ENCODE peak calls at places on chromosomes 4 and X, in six cellular contexts. E is body of pancreas; P is CD4-positive, alpha-beta T cell; R is upper lobe of left lung; B is colonic mucosa; I is tibial artery. Y is an unnamed sample.

GRCh38 chr4:1056671-1057402 is 45.4 kb downstream of the FGFRL1 start:
- DNase-seq in E (peak; percentile 1), B (no peak), I (no peak), R (no peak), P (no peak), Y (peak; percentile 56)

GRCh38 chrX:25531096-25531495 is 515.3 kb upstream of the ARX start:
- DNase-seq in P (no peak), I (peak; percentile 18), R (no peak), E (no peak), B (no peak), Y (no peak)

GRCh38 chrX:43313035-43313434 is 343.1 kb upstream of the MAOA start:
- DNase-seq in E (no peak), I (no peak), R (no peak), P (no peak), B (no peak), Y (no peak)

GRCh38 chr4:102344955-102345794 is at the start of gene SLC39A8:
- DNase-seq in B (peak; percentile 95), E (peak; percentile 91), P (peak; percentile 80), R (peak; percentile 95), I (peak; percentile 83), Y (peak; percentile 89)

GRCh38 chrX:136643243-136643642 is 4.7 kb upstream of the CD40LG start:
- DNase-seq in R (no peak), E (no peak), I (no peak), P (no peak), B (no peak), Y (no peak)

GRCh38 chr4:16977081-16977480 is 78.6 kb upstream of the LDB2 start:
- DNase-seq in P (no peak), I (no peak), R (no peak), B (no peak), E (no peak), Y (no peak)

GRCh38 chr4:173505924-173506779 is 23.9 kb downstream of the HAND2 start:
- DNase-seq in R (peak; percentile 49), B (peak; percentile 71), I (peak; percentile 66), E (peak; percentile 73), P (no peak), Y (no peak)

GRCh38 chr4:38365748-38366310 is 298.2 kb upstream of the KLF3 start:
- DNase-seq in P (no peak), R (no peak), E (no peak), B (peak; percentile 46), I (no peak), Y (no peak)

GRCh38 chr4:153127773-153128494 is 76.3 kb upstream of the TRIM2 start:
- DNase-seq in B (peak; percentile 93), E (peak; percentile 92), R (peak; percentile 90), P (peak; percentile 83), I (peak; percentile 90), Y (no peak)

GRCh38 chrX:26352891-26353430 is 137.0 kb downstream of the MAGEB5 start:
- DNase-seq in B (no peak), P (no peak), E (no peak), I (no peak), R (no peak), Y (no peak)

GRCh38 chrX:23803931-23804381 is 21.0 kb downstream of the SAT1 start:
- DNase-seq in R (peak; percentile 57), P (no peak), E (no peak), I (no peak), B (peak; percentile 67), Y (no peak)

GRCh38 chrX:44903842-44904530 is 31.0 kb downstream of the KDM6A start:
- DNase-seq in E (peak; percentile 25), R (no peak), P (no peak), B (no peak), I (no peak), Y (no peak)

GRCh38 chrX:49262603-49263002 is 1.9 kb downstream of the FOXP3 start:
- DNase-seq in E (no peak), P (no peak), I (no peak), B (no peak), R (no peak), Y (no peak)

GRCh38 chr4:140239311-140239710 is 85.3 kb upstream of the MAML3 start:
- DNase-seq in E (no peak), I (no peak), R (no peak), B (no peak), P (no peak), Y (no peak)

GRCh38 chrX:17397074-17397473 is 22.1 kb downstream of the NHS start:
- DNase-seq in P (no peak), E (no peak), R (no peak), B (no peak), I (no peak), Y (no peak)

GRCh38 chrX:153637121-153638040 is 9.6 kb upstream of the DUSP9 start:
- DNase-seq in E (no peak), P (no peak), R (no peak), B (no peak), I (no peak), Y (no peak)

GRCh38 chrX:10665681-10666080 is 45.3 kb upstream of the MID1 start:
- DNase-seq in B (no peak), E (no peak), R (no peak), P (no peak), I (no peak), Y (no peak)

GRCh38 chrX:148620023-148620422 is 119.6 kb downstream of the AFF2 start:
- DNase-seq in I (no peak), B (no peak), E (no peak), P (no peak), R (no peak), Y (no peak)

GRCh38 chr4:113952452-113953029 is 26.9 kb downstream of the ARSJ start:
- DNase-seq in I (no peak), E (peak; percentile 13), P (no peak), R (no peak), B (peak; percentile 55), Y (no peak)

DNA sequence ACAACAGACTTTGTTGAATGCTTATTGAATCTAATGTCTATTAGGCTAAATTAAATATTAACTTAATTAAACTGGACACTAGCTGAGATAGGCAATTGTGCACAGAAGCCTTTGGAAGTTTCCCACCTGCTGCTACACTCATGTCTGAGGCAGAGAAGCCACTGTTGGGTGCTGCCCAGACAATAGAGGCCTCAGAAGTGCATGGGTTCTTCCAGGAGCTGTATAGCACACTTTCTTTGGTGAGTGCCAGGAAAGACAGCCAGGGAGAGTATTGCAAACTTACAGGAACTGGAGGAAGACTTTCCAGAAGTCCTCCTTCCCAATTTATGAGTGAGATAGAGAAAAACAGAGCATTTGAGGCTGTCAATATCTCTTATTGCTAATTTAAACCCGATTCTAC is 89.9 kb downstream of the GPAT3 start:
- DNase-seq in R (no peak), I (no peak), P (no peak), B (no peak), E (no peak), Y (no peak)
- TF ChIP-seq CTCF in R (no peak), I (no peak), P (no peak), B (no peak), E (no peak), Y (no peak)

DNA sequence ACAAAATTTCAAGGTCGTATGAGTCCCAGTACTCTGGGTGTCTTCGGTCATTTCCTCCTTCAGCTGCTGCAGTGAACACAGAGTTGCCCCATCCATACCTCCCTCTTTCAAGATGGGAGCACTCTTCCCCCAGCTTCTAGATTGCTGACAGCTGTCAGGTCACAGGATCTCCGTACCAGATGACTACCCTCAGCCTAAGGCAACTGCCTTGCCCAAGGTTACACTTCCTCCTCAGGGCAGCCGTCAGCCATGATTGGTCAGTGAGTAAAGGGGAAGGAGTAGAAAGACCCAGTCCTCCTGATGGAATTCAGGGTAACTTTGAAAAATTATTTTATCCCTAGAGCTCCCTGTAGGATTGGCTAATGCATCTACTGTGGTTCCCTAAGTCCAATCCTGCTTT is 81.6 kb downstream of the NAF1 start:
- DNase-seq in P (no peak), E (no peak), B (no peak), R (no peak), I (no peak), Y (no peak)
- H3K27ac ChIP-seq in P (no peak overlapping the region), E (no peak overlapping the region), B (no peak overlapping the region), R (no peak overlapping the region), I (no peak overlapping the region), Y (no peak overlapping the region)

DNA sequence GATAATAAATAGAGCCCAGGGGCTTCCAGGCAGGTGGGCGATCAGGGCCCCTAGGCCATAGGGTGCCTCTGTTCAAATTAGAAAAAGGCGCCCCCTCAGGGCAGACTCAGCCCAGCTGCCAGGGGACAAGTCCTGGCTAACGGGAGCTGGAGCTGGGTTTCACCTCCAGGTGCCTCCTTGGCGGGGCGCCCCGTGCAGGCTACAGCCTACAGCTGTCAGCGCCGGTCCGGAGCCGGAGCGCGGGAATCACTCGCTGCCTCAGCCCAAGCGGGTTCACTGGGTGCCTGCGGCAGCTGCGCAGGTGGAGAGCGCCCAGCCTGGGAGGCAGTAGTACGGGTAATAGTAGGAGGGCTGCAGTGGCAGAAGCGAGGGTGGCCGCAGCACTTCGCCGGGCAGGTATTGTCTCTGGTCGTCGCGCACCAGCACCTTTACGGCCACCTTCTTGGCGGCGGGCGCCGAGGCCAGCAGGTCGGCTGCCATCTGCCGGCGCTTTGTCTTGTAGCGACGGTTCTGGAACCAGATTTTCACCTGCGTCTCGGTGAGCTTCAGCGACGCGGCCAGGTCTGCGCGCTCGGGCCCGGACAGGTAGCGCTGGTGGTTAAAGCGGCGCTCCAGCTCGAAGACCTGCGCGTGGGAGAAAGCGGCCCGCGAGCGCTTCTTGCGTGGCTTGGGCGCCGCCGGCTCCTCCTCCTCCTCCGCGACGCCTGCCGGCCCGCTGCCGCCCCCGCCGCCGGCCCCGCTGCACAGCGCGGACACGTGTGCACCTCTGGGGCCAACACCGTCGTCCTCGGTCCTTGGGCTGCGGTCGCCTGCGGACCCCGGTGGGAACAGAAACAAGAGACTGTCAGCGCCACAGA is 2.4 kb downstream of the NKX3-2 start:
- DNase-seq in E (peak; percentile 74), P (no peak), R (peak; percentile 49), B (peak; percentile 62), I (no peak), Y (no peak)
- TF ChIP-seq CTCF in E (peak; percentile 48), P (no peak), R (no peak), B (peak; percentile 29), I (no peak), Y (no peak)

DNA sequence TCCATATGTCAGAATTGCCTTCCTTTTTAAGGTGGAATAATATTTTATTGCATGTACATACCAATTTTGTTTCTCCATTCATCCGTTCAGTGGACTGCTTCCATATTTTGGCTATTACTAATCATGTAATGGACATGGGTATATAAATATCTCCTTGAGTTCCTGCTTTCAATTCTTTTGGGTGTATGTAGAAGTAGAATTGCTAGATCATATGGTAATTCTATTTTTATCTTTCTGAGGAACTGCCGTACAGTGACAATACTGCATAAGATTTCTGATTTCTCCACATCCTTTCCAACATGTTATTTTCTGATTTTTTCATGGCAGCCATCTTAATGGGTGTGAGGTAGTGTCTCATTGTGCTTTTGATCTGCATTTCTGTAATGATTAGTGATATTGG is 19.2 kb downstream of the ALPK1 start:
- DNase-seq in P (no peak), R (no peak), E (no peak), B (no peak), I (no peak), Y (no peak)
- H3K27ac ChIP-seq in P (no peak overlapping the region), R (no peak overlapping the region), E (no peak overlapping the region), B (no peak overlapping the region), I (no peak overlapping the region), Y (no peak overlapping the region)

DNA sequence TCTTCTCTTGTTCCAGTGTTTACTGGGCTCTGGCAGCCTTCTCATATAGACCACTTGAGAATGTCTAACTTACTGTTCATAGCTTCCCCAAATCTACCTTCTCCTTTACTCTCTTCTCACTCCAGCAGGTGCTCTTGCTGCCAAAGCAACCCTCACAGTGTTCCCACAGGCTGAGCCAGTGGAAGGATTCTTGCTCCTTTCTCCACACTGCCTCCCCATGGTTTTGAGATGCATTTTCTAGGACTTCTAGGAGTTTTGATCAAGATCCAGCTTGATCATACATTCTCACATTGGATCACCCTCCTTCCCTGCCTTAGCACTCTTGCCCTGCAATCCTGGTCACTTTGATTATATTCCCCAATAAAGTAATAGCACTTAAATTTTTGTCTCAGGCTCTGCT is 230.8 kb downstream of the TMEM47 start:
- DNase-seq in I (no peak), P (no peak), R (no peak), E (no peak), B (no peak), Y (no peak)
- TF ChIP-seq CTCF in I (no peak), P (no peak), R (no peak), E (no peak), B (no peak), Y (no peak)